ENCODE peak calls at places on chromosome 11, in nine cellular contexts. R, C, F, M, Y, P, L, E and O are unnamed samples.

GRCh38 chr11:58905141-58905715 is 34.1 kb upstream of the GLYATL1 start:
- DNase-seq in R (no peak), C (no peak), F (no peak), M (no peak), Y (peak; percentile 68), P (no peak), L (no peak), E (no peak), O (peak; percentile 26)

GRCh38 chr11:30992513-30992849 is 377.1 kb downstream of the DCDC1 start:
- DNase-seq in R (peak; percentile 35), C (no peak), F (peak; percentile 43), M (no peak), Y (no peak), P (no peak), L (no peak), E (no peak), O (no peak)

GRCh38 chr11:44243633-44244343 is 66.2 kb downstream of the ALX4 start:
- DNase-seq in R (peak; percentile 28), C (no peak), F (peak; percentile 77), M (no peak), Y (no peak), P (no peak), L (no peak), E (no peak), O (no peak)

GRCh38 chr11:27395556-27396258 is 32.7 kb upstream of the CCDC34 start:
- DNase-seq in R (peak; percentile 40), C (no peak), F (peak; percentile 95), M (no peak), Y (no peak), P (peak; percentile 19), L (no peak), E (no peak), O (no peak)

GRCh38 chr11:55838452-55838851 is at the start of gene OR5D16:
- DNase-seq in R (no peak), C (no peak), F (no peak), M (no peak), Y (no peak), P (no peak), L (no peak), E (no peak), O (no peak)

GRCh38 chr11:30741039-30741550 is 154.9 kb upstream of the MPPED2 start:
- DNase-seq in R (no peak), C (no peak), F (peak; percentile 13), M (peak; percentile 51), Y (no peak), P (no peak), L (no peak), E (no peak), O (no peak)

GRCh38 chr11:117584056-117584830 is 212.8 kb downstream of the DSCAML1 start:
- DNase-seq in R (no peak), C (no peak), F (no peak), M (peak; percentile 16), Y (no peak), P (no peak), L (no peak), E (no peak), O (no peak)

GRCh38 chr11:128227466-128227865 is 359.9 kb downstream of the ETS1 start:
- DNase-seq in R (no peak), C (no peak), F (no peak), M (no peak), Y (no peak), P (no peak), L (no peak), E (no peak), O (no peak)

GRCh38 chr11:120229451-120230424 is 10.2 kb upstream of the POU2F3 start:
- DNase-seq in R (no peak), C (no peak), F (peak; percentile 23), M (no peak), Y (no peak), P (no peak), L (no peak), E (no peak), O (peak; percentile 29)

GRCh38 chr11:2268911-2269600 is 1.3 kb downstream of the ASCL2 start:
- DNase-seq in R (no peak), C (no peak), F (peak; percentile 64), M (no peak), Y (peak; percentile 59), P (peak; percentile 49), L (no peak), E (no peak), O (peak; percentile 22)

GRCh38 chr11:64885367-64886286 is 7.2 kb upstream of the EHD1 start:
- DNase-seq in R (no peak), C (no peak), F (peak; percentile 82), M (no peak), Y (no peak), P (no peak), L (no peak), E (no peak), O (no peak)

GRCh38 chr11:75759832-75760231 is 8.7 kb upstream of the DGAT2 start:
- DNase-seq in R (no peak), C (no peak), F (no peak), M (no peak), Y (no peak), P (no peak), L (no peak), E (no peak), O (no peak)

GRCh38 chr11:9951714-9952275 is 287.9 kb downstream of the SWAP70 start:
- DNase-seq in R (no peak), C (no peak), F (no peak), M (no peak), Y (no peak), P (no peak), L (no peak), E (no peak), O (no peak)

GRCh38 chr11:124198852-124199389 is 15.8 kb downstream of the OR10D3 start:
- DNase-seq in R (no peak), C (no peak), F (no peak), M (no peak), Y (no peak), P (no peak), L (no peak), E (no peak), O (no peak)

GRCh38 chr11:128872094-128872493 is 5.0 kb upstream of the KCNJ1 start:
- DNase-seq in R (no peak), C (no peak), F (no peak), M (no peak), Y (no peak), P (no peak), L (no peak), E (no peak), O (no peak)

GRCh38 chr11:5232150-5232549 is 2.1 kb downstream of the HBD start:
- DNase-seq in R (no peak), C (no peak), F (no peak), M (no peak), Y (no peak), P (no peak), L (no peak), E (no peak), O (no peak)

GRCh38 chr11:86740628-86741488 is 59.5 kb upstream of the PRSS23 start:
- DNase-seq in R (peak; percentile 77), C (peak; percentile 56), F (peak; percentile 78), M (peak; percentile 72), Y (peak; percentile 85), P (peak; percentile 69), L (no peak), E (peak; percentile 39), O (peak; percentile 54)

GRCh38 chr11:86737223-86737622 is 63.1 kb upstream of the PRSS23 start:
- DNase-seq in R (no peak), C (no peak), F (no peak), M (no peak), Y (no peak), P (no peak), L (no peak), E (no peak), O (no peak)

GRCh38 chr11:86737752-86738151 is 62.6 kb upstream of the PRSS23 start:
- DNase-seq in R (no peak), C (no peak), F (no peak), M (no peak), Y (no peak), P (no peak), L (no peak), E (no peak), O (no peak)

GRCh38 chr11:86736303-86737143 is 63.8 kb upstream of the PRSS23 start:
- DNase-seq in R (no peak), C (no peak), F (no peak), M (no peak), Y (no peak), P (no peak), L (no peak), E (no peak), O (no peak)

DNA sequence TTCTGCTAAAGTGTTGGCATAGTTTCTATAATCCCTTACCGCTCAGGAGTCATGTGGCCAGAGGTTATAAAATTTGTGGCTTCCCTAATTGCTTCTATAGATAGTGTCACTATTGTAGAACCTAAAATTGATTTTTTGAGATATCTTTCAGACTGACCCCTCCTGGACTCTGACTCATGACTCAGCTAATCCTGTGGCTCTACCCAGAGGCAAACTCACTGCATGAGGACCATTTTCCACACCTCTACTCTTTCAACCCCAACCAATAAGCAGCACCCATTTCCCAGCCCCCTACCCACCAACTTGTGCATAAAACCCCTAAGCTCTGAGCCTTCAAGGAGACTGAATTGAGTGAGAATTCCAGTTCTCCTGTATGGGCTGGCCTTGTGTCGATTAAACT is 61.7 kb upstream of the PRSS23 start:
- DNase-seq in R (no peak), C (no peak), F (no peak), M (no peak), Y (no peak), P (no peak), L (no peak), E (no peak), O (no peak)
- H3K4me1 ChIP-seq in R (peaks cover 99% of the 10 kb centered on the region), C (peaks cover 52% of the 10 kb centered on the region), F (peaks cover 48% of the 10 kb centered on the region), M (peaks cover 61% of the 10 kb centered on the region), Y (peaks cover 53% of the 10 kb centered on the region), P (peaks cover 97% of the 10 kb centered on the region), L (no peaks in the 10 kb centered on the region), E (peaks cover 40% of the 10 kb centered on the region), O (peaks cover 17% of the 10 kb centered on the region)

GRCh38 chr11:125892071-125892470 is 4.6 kb downstream of the HYLS1 start:
- DNase-seq in R (no peak), C (no peak), F (no peak), M (no peak), Y (no peak), P (no peak), L (no peak), E (no peak), O (no peak)
- TF ChIP-seq CTCF in R (no peak), C (no peak), F (no peak), M (no peak), Y (no peak), P (no peak), L (no peak), E (no peak), O (no peak)

GRCh38 chr11:111841370-111842053 is 29.9 kb downstream of the ALG9 start:
- DNase-seq in R (peak; percentile 52), C (peak; percentile 87), F (peak; percentile 77), M (peak; percentile 94), Y (peak; percentile 96), P (peak; percentile 72), L (peak; percentile 66), E (peak; percentile 58), O (peak; percentile 96)
- H3K27ac ChIP-seq in R (peak overlapping the region; percentile 53), C (no peak overlapping the region), F (peak overlapping the region; percentile 70), M (no peak overlapping the region), Y (no peak overlapping the region), P (peak overlapping the region; percentile 50), L (no peak overlapping the region), E (no peak overlapping the region), O (no peak overlapping the region)

DNA sequence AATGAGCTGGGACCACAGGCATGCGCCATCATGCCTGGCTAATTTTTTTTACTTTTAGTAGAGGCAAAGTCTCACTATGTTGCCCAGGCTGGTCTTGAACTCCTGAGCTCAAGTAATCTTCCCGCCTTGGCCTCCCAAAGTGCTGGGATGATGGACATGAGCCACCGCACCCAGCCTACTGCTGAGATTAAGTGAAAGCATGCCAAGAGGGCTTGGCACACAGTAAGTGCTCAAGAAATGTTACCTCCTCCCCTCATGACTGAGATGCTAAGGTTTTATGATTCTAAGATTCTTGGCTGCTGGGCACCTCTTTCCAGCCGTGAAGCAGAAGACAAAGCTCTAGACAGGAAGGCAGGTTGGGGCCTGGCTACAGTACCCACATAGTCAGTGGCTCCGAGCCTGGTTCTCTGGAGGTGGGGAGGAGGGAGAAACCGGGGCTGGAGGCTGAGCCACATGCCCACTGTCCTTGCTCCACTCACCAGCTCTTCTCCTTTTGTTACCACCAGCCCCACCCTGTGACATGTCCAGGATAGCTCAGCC is 12.8 kb downstream of the ARHGEF17 start:
- DNase-seq in R (no peak), C (no peak), F (no peak), M (no peak), Y (no peak), P (no peak), L (no peak), E (no peak), O (no peak)
- H3K4me1 ChIP-seq in R (peaks cover 9% of the 10 kb centered on the region), C (peaks cover 39% of the 10 kb centered on the region), F (peaks cover 83% of the 10 kb centered on the region), M (peaks cover 55% of the 10 kb centered on the region), Y (peaks cover 99% of the 10 kb centered on the region), P (no peaks in the 10 kb centered on the region), L (peaks cover 11% of the 10 kb centered on the region), E (peaks cover 85% of the 10 kb centered on the region), O (peaks cover 76% of the 10 kb centered on the region)